ENCODE peak calls at places on chromosome 9, in six cellular contexts. J is A549, Q is K562, M is HepG2, F is GM12878, C is endothelial cell of umbilical vein. T is an unnamed sample.
A peak's percentile ranks its signal among the peaks of the same experiment; 100 is the strongest.

GRCh38 chr9:3931996-3932906 is 367.6 kb downstream of the GLIS3 start:
- DNase-seq in C (no peak), M (no peak), J (no peak), Q (no peak), F (no peak), T (no peak)

GRCh38 chr9:4750021-4750673 is 9.1 kb upstream of the AK3 start:
- DNase-seq in Q (peak; percentile 24), M (no peak), C (peak; percentile 57), J (no peak), F (no peak), T (peak; percentile 77)

GRCh38 chr9:78314953-78315870 is 18.3 kb downstream of the PSAT1 start:
- DNase-seq in F (no peak), M (no peak), J (no peak), C (peak; percentile 50), Q (no peak), T (no peak)

GRCh38 chr9:98986866-98987653 is 43.4 kb downstream of the COL15A1 start:
- DNase-seq in C (no peak), F (no peak), M (no peak), J (no peak), Q (no peak), T (no peak)

GRCh38 chr9:4430492-4431261 is 59.6 kb upstream of the SLC1A1 start:
- DNase-seq in C (peak; percentile 88), M (no peak), Q (no peak), J (no peak), F (no peak), T (peak; percentile 31)

GRCh38 chr9:108688051-108688450 is 167.7 kb downstream of the ACTL7B start:
- DNase-seq in J (no peak), C (no peak), Q (no peak), M (no peak), F (no peak), T (no peak)

GRCh38 chr9:128310461-128310860 is 11.8 kb downstream of the TRUB2 start:
- DNase-seq in C (no peak), Q (no peak), J (no peak), M (no peak), F (no peak), T (no peak)

GRCh38 chr9:70256123-70256551 is 2.6 kb upstream of the SMC5 start:
- DNase-seq in F (no peak), M (no peak), C (peak; percentile 39), Q (peak; percentile 12), J (no peak), T (no peak)

GRCh38 chr9:112884086-112884485 is 6.6 kb downstream of the SLC46A2 start:
- DNase-seq in J (no peak), C (peak; percentile 59), F (no peak), Q (no peak), M (no peak), T (no peak)

GRCh38 chr9:6852243-6852963 is 94.6 kb downstream of the KDM4C start:
- DNase-seq in M (peak; percentile 30), F (no peak), J (peak; percentile 36), Q (no peak), C (peak; percentile 14), T (no peak)

GRCh38 chr9:20940447-20941176 is 90.8 kb downstream of the HACD4 start:
- DNase-seq in Q (no peak), J (no peak), M (no peak), C (no peak), F (no peak), T (no peak)

GRCh38 chr9:78620303-78620702 is 323.4 kb downstream of the PSAT1 start:
- DNase-seq in Q (no peak), M (no peak), F (no peak), C (no peak), J (no peak), T (no peak)

GRCh38 chr9:135282001-135282731 is 194.7 kb downstream of the OLFM1 start:
- DNase-seq in J (peak; percentile 26), C (no peak), F (no peak), Q (no peak), M (peak; percentile 6), T (no peak)

GRCh38 chr9:34501889-34502425 is 20.8 kb downstream of the ENHO start:
- DNase-seq in F (no peak), J (no peak), C (peak; percentile 39), Q (no peak), M (peak; percentile 83), T (peak; percentile 37)

GRCh38 chr9:92138157-92138959 is 23.1 kb upstream of the SPTLC1 start:
- DNase-seq in J (peak; percentile 50), F (no peak), C (peak; percentile 46), Q (peak; percentile 76), M (peak; percentile 84), T (peak; percentile 73)

GRCh38 chr9:92808726-92809451 is 44.3 kb upstream of the BICD2 start:
- DNase-seq in M (peak; percentile 17), Q (peak; percentile 38), F (no peak), C (peak; percentile 54), J (peak; percentile 41), T (peak; percentile 38)

GRCh38 chr9:115606851-115607250 is 488.9 kb upstream of the TNC start:
- DNase-seq in M (no peak), Q (no peak), F (no peak), J (no peak), C (no peak), T (no peak)

GRCh38 chr9:131266301-131267229 is 9.7 kb downstream of the FAM78A start:
- DNase-seq in C (no peak), M (no peak), J (no peak), F (no peak), Q (peak; percentile 65), T (peak; percentile 45)

GRCh38 chr9:109143881-109144562 is 23.0 kb downstream of the FRRS1L start:
- DNase-seq in J (peak; percentile 64), F (peak; percentile 23), M (peak; percentile 29), Q (peak; percentile 72), C (no peak), T (peak; percentile 83)

GRCh38 chr9:114930063-114930812 is at the start of gene TNFSF8:
- DNase-seq in Q (no peak), F (no peak), J (no peak), C (no peak), M (no peak), T (no peak)

GRCh38 chr9:76576344-76576743 is 117.4 kb downstream of the GCNT1 start:
- DNase-seq in F (peak; percentile 51), Q (no peak), J (no peak), M (no peak), C (no peak), T (peak; percentile 99)

GRCh38 chr9:20997503-20998076 is 33.9 kb downstream of the HACD4 start:
- DNase-seq in C (no peak), Q (no peak), J (no peak), F (peak; percentile 47), M (no peak), T (peak; percentile 55)

GRCh38 chr9:120730661-120731514 is 16.6 kb upstream of the MEGF9 start:
- DNase-seq in Q (no peak), M (peak; percentile 91), J (no peak), C (peak; percentile 92), F (no peak), T (no peak)

GRCh38 chr9:133237271-133237731 is 28.3 kb upstream of the OBP2B start:
- DNase-seq in J (no peak), Q (no peak), C (peak; percentile 57), F (no peak), M (no peak), T (no peak)

GRCh38 chr9:133238851-133239532 is 29.9 kb upstream of the OBP2B start:
- DNase-seq in F (no peak), M (peak; percentile 56), J (peak; percentile 96), C (peak; percentile 51), Q (peak; percentile 91), T (peak; percentile 75)

GRCh38 chr9:133239533-133240090 is 30.6 kb upstream of the OBP2B start:
- DNase-seq in F (no peak), C (no peak), Q (no peak), J (no peak), M (no peak), T (no peak)

GRCh38 chr9:133236291-133237071 is 27.4 kb upstream of the OBP2B start:
- DNase-seq in J (no peak), M (no peak), C (no peak), Q (no peak), F (no peak), T (no peak)

GRCh38 chr9:133238272-133238850 is 29.3 kb upstream of the OBP2B start:
- DNase-seq in M (peak; percentile 72), Q (peak; percentile 99), C (peak; percentile 47), J (peak; percentile 88), F (no peak), T (peak; percentile 25)
- TF ChIP-seq POLR2A in M (peak; percentile 30), Q (peak; percentile 46), C (no peak), J (peak; percentile 68), F (no peak), T (no peak)

DNA sequence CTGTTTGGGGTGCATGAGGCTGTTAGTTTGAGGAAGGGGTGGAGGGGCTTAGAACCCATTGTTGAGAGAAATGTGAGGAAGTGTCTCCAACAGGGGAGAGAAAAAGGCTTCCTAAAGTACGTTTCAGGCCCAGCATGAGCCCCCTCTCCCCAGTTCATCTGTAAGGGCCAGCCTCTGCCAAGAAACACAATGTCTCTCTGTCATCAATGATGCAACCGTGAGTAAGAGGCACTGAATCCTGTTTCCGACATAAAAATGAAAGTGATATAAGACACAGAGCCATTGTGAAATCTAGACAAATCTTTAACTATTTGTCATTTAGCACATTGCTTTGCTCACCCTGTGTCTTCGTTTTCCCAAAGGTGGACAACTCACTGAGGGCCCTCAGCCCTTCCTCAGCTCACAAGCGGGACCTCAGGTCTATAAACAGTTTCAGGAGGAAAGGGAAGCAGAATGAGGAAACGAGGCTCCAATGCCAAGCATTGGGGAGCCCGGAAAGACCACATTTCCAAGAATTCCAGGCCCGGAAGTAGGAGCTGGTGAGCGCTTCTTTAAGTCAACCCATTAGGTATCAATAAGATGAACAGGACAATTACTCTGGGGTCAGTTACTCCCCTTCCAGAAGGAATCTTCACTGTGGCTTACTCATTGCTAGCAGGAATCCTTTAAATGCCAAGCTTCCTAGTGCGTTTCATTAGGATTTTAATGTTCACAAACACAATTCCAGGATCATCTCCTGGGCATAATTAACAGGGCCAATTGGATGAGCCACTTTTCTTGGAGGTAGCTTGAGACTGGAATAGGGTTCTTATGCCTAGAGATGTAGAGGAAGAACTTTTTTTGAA is 59.0 kb upstream of the KLF4 start:
- DNase-seq in F (no peak), Q (no peak), C (peak; percentile 80), M (peak; percentile 29), J (peak; percentile 33), T (peak; percentile 79)
- TF ChIP-seq MYC in F (no peak), Q (no peak), C (no peak), M (no peak), J (no peak), T (no peak)

GRCh38 chr9:137605146-137606004 is at the start of gene ARRDC1:
- DNase-seq in Q (peak; percentile 94), M (peak; percentile 91), J (peak; percentile 66), F (peak; percentile 45), C (peak; percentile 84), T (peak; percentile 96)
- TF ChIP-seq POLR2A in Q (peak; percentile 72), M (no peak), J (peak; percentile 78), F (peak; percentile 91), C (no peak), T (peak; percentile 73)

DNA sequence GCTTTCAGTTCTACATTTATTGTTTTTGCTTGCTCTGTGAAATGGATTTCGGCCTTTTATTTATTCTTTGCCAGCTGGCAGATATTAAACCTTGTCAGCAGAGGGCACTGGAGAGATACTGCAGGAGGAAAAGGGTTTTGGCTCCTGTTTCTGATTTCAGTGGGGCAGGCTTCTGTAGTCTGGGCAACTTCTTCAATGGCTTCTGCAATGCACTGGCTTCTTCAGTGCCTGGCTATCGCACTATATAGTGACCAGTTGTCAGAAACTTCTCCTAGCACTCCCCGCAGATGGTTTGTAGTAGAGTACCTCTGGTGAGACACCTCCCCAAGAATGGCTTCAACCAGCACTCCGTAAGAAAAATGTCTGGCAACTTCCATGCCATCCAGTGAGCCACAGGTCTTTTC is 3.2 kb upstream of the NFX1 start:
- DNase-seq in C (peak; percentile 71), J (peak; percentile 89), Q (no peak), F (no peak), M (peak; percentile 67), T (peak; percentile 91)
- TF ChIP-seq MYC in C (no peak), J (no peak), Q (no peak), F (no peak), M (no peak), T (no peak)

T was measured in NB4.